ENCODE peak calls at places on chromosome 21, in ten cellular contexts. One of them, this sample, is unnamed.

GRCh38 chr21:29185172-29185571 is 54.7 kb downstream of the MAP3K7CL start:
- DNase-seq in T-cell: no peak
- DNase-seq in amniotic epithelial cell: peak
- DNase-seq in NCI-H748 treated with DMSO at 0.1 percent for 48 hours: no peak
- DNase-seq in ureter: no peak
- DNase-seq in EH: no peak
- DNase-seq in ovary: no peak
- DNase-seq in IMR-90: peak
- DNase-seq in KG1: no peak
- DNase-seq in stomach: no peak
- DNase-seq in this sample: no peak

GRCh38 chr21:29640233-29640554 is 299.6 kb downstream of the GRIK1 start:
- DNase-seq in T-cell: no peak
- DNase-seq in amniotic epithelial cell: no peak
- DNase-seq in NCI-H748 treated with DMSO at 0.1 percent for 48 hours: no peak
- DNase-seq in ureter: no peak
- DNase-seq in EH: no peak
- DNase-seq in ovary: no peak
- DNase-seq in IMR-90: no peak
- DNase-seq in KG1: no peak
- DNase-seq in stomach: no peak
- DNase-seq in this sample: no peak

GRCh38 chr21:25133939-25134338 is 473.3 kb downstream of the MRPL39 start:
- DNase-seq in T-cell: no peak
- DNase-seq in amniotic epithelial cell: no peak
- DNase-seq in NCI-H748 treated with DMSO at 0.1 percent for 48 hours: no peak
- DNase-seq in ureter: no peak
- DNase-seq in EH: peak
- DNase-seq in ovary: no peak
- DNase-seq in IMR-90: peak
- DNase-seq in KG1: no peak
- DNase-seq in stomach: no peak
- DNase-seq in this sample: no peak

GRCh38 chr21:35478096-35479080 is 429.3 kb upstream of the RUNX1 start:
- DNase-seq in T-cell: no peak
- DNase-seq in amniotic epithelial cell: peak
- DNase-seq in NCI-H748 treated with DMSO at 0.1 percent for 48 hours: no peak
- DNase-seq in ureter: no peak
- DNase-seq in EH: no peak
- DNase-seq in ovary: peak
- DNase-seq in IMR-90: peak
- DNase-seq in KG1: peak
- DNase-seq in stomach: no peak
- DNase-seq in this sample: no peak

GRCh38 chr21:42619841-42620240 is 33.6 kb upstream of the PDE9A start:
- DNase-seq in T-cell: no peak
- DNase-seq in amniotic epithelial cell: no peak
- DNase-seq in NCI-H748 treated with DMSO at 0.1 percent for 48 hours: no peak
- DNase-seq in ureter: no peak
- DNase-seq in EH: no peak
- DNase-seq in ovary: no peak
- DNase-seq in IMR-90: no peak
- DNase-seq in KG1: no peak
- DNase-seq in stomach: no peak
- DNase-seq in this sample: no peak

GRCh38 chr21:27001526-27001925 is 34.6 kb upstream of the ADAMTS5 start:
- DNase-seq in T-cell: no peak
- DNase-seq in amniotic epithelial cell: no peak
- DNase-seq in NCI-H748 treated with DMSO at 0.1 percent for 48 hours: no peak
- DNase-seq in ureter: no peak
- DNase-seq in EH: peak
- DNase-seq in ovary: no peak
- DNase-seq in IMR-90: no peak
- DNase-seq in KG1: no peak
- DNase-seq in stomach: no peak
- DNase-seq in this sample: no peak

GRCh38 chr21:38350681-38351080 is 93.9 kb downstream of the KCNJ15 start:
- DNase-seq in T-cell: no peak
- DNase-seq in amniotic epithelial cell: peak
- DNase-seq in NCI-H748 treated with DMSO at 0.1 percent for 48 hours: no peak
- DNase-seq in ureter: no peak
- DNase-seq in EH: peak
- DNase-seq in ovary: no peak
- DNase-seq in IMR-90: no peak
- DNase-seq in KG1: no peak
- DNase-seq in stomach: no peak
- DNase-seq in this sample: no peak

GRCh38 chr21:36902793-36903192 is 63.7 kb downstream of the HLCS start:
- DNase-seq in T-cell: no peak
- DNase-seq in amniotic epithelial cell: peak
- DNase-seq in NCI-H748 treated with DMSO at 0.1 percent for 48 hours: no peak
- DNase-seq in ureter: no peak
- DNase-seq in EH: peak
- DNase-seq in ovary: no peak
- DNase-seq in IMR-90: peak
- DNase-seq in KG1: no peak
- DNase-seq in stomach: no peak
- DNase-seq in this sample: no peak

GRCh38 chr21:16040601-16041000 is 310.8 kb downstream of the USP25 start:
- DNase-seq in T-cell: no peak
- DNase-seq in amniotic epithelial cell: peak
- DNase-seq in NCI-H748 treated with DMSO at 0.1 percent for 48 hours: no peak
- DNase-seq in ureter: no peak
- DNase-seq in EH: peak
- DNase-seq in ovary: no peak
- DNase-seq in IMR-90: peak
- DNase-seq in KG1: no peak
- DNase-seq in stomach: no peak
- DNase-seq in this sample: peak

GRCh38 chr21:27703806-27704205 is 736.9 kb upstream of the ADAMTS5 start:
- DNase-seq in T-cell: no peak
- DNase-seq in amniotic epithelial cell: no peak
- DNase-seq in NCI-H748 treated with DMSO at 0.1 percent for 48 hours: no peak
- DNase-seq in ureter: no peak
- DNase-seq in EH: peak
- DNase-seq in ovary: no peak
- DNase-seq in IMR-90: no peak
- DNase-seq in KG1: no peak
- DNase-seq in stomach: no peak
- DNase-seq in this sample: peak

GRCh38 chr21:32888971-32889370 is 117.4 kb upstream of the PAXBP1 start:
- DNase-seq in T-cell: no peak
- DNase-seq in amniotic epithelial cell: no peak
- DNase-seq in NCI-H748 treated with DMSO at 0.1 percent for 48 hours: no peak
- DNase-seq in ureter: no peak
- DNase-seq in EH: peak
- DNase-seq in ovary: no peak
- DNase-seq in IMR-90: no peak
- DNase-seq in KG1: no peak
- DNase-seq in stomach: no peak
- DNase-seq in this sample: no peak

GRCh38 chr21:27146268-27146667 is 179.4 kb upstream of the ADAMTS5 start:
- DNase-seq in T-cell: no peak
- DNase-seq in amniotic epithelial cell: no peak
- DNase-seq in NCI-H748 treated with DMSO at 0.1 percent for 48 hours: no peak
- DNase-seq in ureter: no peak
- DNase-seq in EH: no peak
- DNase-seq in ovary: no peak
- DNase-seq in IMR-90: no peak
- DNase-seq in KG1: no peak
- DNase-seq in stomach: no peak
- DNase-seq in this sample: no peak